ENCODE peak calls at places on chromosomes 7 and 10, in six cellular contexts. E is H1, X is OCI-LY7, Z is PC-9, J is fibroblast of lung, U is A549. W is an unnamed sample.

GRCh38 chr10:79336276-79336675 is 11.0 kb upstream of the PPIF start:
- DNase-seq in E (no peak), X (no peak), Z (no peak), J (no peak), U (no peak), W (no peak)

GRCh38 chr7:148882668-148883232 is 1.3 kb downstream of the EZH2 start:
- DNase-seq in E (no peak), X (no peak), Z (no peak), J (peak), U (no peak), W (no peak)

GRCh38 chr10:93219347-93219746 is 145.7 kb downstream of the CYP26A1 start:
- DNase-seq in E (no peak), X (no peak), Z (no peak), J (peak), U (no peak), W (no peak)

GRCh38 chr10:89873047-89873446 is 171.7 kb downstream of the KIF20B start:
- DNase-seq in E (no peak), X (no peak), Z (no peak), J (no peak), U (no peak), W (no peak)

GRCh38 chr7:133947458-133948044 is 179.6 kb upstream of the LRGUK start:
- DNase-seq in E (no peak), X (no peak), Z (no peak), J (no peak), U (no peak), W (no peak)

GRCh38 chr10:103512166-103512565 is 18.7 kb downstream of the NEURL1 start:
- DNase-seq in E (no peak), X (no peak), Z (no peak), J (no peak), U (no peak), W (no peak)

GRCh38 chr7:25482631-25483030 is 254.3 kb upstream of the NPVF start:
- DNase-seq in E (no peak), X (no peak), Z (no peak), J (no peak), U (no peak), W (no peak)

GRCh38 chr7:33215992-33216391 is 86.6 kb downstream of the BBS9 start:
- DNase-seq in E (no peak), X (no peak), Z (no peak), J (no peak), U (no peak), W (no peak)

GRCh38 chr7:151755131-151755787 is 121.7 kb downstream of the PRKAG2 start:
- DNase-seq in E (no peak), X (no peak), Z (no peak), J (no peak), U (no peak), W (no peak)

GRCh38 chr10:3786295-3786981 is 1.4 kb upstream of the KLF6 start:
- DNase-seq in E (peak), X (peak), Z (no peak), J (peak), U (no peak), W (no peak)

GRCh38 chr7:132009778-132010177 is 453.4 kb upstream of the PODXL start:
- DNase-seq in E (no peak), X (no peak), Z (no peak), J (peak), U (no peak), W (no peak)

GRCh38 chr10:44244745-44245600 is 139.9 kb downstream of the CXCL12 start:
- DNase-seq in E (no peak), X (no peak), Z (no peak), J (no peak), U (no peak), W (no peak)

GRCh38 chr10:116688241-116688711 is 54.1 kb downstream of the HSPA12A start:
- DNase-seq in E (no peak), X (no peak), Z (no peak), J (peak), U (no peak), W (no peak)

GRCh38 chr10:130485958-130486680 is 349.9 kb downstream of the GLRX3 start:
- DNase-seq in E (no peak), X (no peak), Z (no peak), J (no peak), U (no peak), W (no peak)

GRCh38 chr7:142438235-142438922 is 180.5 kb upstream of the PRSS58 start:
- DNase-seq in E (peak), X (peak), Z (no peak), J (peak), U (peak), W (peak)

GRCh38 chr10:95657250-95657649 is 739 bp upstream of the ALDH18A1 start:
- DNase-seq in E (no peak), X (no peak), Z (no peak), J (no peak), U (no peak), W (no peak)

GRCh38 chr7:55193245-55193644 is 171.9 kb upstream of the LANCL2 start:
- DNase-seq in E (peak), X (no peak), Z (no peak), J (peak), U (no peak), W (no peak)

GRCh38 chr10:1056326-1057105 is at the start of gene WDR37:
- DNase-seq in E (peak), X (peak), Z (peak), J (peak), U (peak), W (peak)

GRCh38 chr7:113159746-113160339 is 41.5 kb upstream of the SMIM30 start:
- DNase-seq in E (peak), X (peak), Z (no peak), J (peak), U (peak), W (peak)

GRCh38 chr10:62233494-62234283 is 35.0 kb downstream of the RTKN2 start:
- DNase-seq in E (no peak), X (no peak), Z (no peak), J (peak), U (no peak), W (no peak)

GRCh38 chr7:112201421-112201820 is 4.8 kb downstream of the DOCK4 start:
- DNase-seq in E (no peak), X (no peak), Z (no peak), J (peak), U (no peak), W (no peak)

GRCh38 chr10:119634219-119634544 is 17.0 kb upstream of the BAG3 start:
- DNase-seq in E (no peak), X (no peak), Z (no peak), J (peak), U (no peak), W (no peak)

GRCh38 chr7:150378115-150378852 is 846 bp upstream of the ZNF775 start:
- DNase-seq in E (peak), X (peak), Z (peak), J (peak), U (peak), W (peak)

GRCh38 chr10:5800782-5801181 is 12.5 kb downstream of the GDI2 start:
- DNase-seq in E (no peak), X (no peak), Z (peak), J (no peak), U (no peak), W (no peak)

DNA sequence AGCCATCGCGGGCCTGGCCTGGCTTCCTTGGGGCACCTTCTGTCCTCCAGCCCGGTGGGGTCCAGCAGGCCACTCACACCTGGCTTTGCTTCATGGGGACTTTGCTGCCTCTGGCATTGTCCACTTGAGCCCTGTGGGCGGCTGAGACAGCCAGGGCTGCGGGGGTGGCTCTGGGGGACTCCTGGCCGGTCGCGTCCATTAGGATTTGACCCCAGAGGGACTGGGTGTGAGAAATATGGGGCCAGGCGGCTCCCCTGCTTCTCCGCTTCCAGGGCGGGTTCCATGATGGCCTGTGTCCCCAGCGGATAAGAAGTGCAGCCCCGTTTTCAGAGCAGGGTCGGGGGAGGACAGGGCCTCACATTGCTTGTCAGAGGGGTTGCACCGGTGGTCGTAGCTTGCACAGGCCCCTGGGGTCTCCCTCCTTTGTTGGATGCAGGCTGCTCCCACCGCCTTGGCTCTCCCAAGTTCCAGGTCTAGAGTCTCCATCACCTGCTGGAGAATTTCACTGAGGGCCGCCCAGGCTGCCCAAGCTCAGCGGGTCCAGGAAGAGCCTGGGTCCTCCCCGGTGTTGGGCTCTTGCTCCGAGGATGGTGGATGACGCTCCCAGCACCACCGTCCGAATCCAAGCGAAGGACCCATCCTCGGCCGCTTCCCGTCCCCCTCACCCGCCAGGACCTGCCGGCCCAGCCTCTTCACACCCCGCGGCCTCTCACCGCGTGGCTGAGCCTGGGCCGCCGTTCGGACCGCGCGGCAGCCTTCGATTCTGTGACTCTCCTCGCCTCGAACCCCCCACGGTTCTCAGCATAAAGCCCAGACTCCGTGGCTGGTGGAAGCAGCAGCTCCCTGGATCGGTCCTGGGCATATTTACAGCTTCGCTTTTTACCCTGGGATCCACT is 140.1 kb downstream of the DYNC2I1 start:
- DNase-seq in E (no peak), X (no peak), Z (no peak), J (no peak), U (no peak), W (no peak)
- H3K4me3 ChIP-seq in E (no peak), X (no peak), Z (no peak), J (no peak), U (no peak), W (no peak)

GRCh38 chr7:6615853-6616555 is 594 bp downstream of the ZNF853 start:
- DNase-seq in E (peak), X (no peak), Z (peak), J (peak), U (no peak), W (no peak)
- H3K4me3 ChIP-seq in E (peak), X (no peak), Z (peak), J (no peak), U (peak), W (no peak)

DNA sequence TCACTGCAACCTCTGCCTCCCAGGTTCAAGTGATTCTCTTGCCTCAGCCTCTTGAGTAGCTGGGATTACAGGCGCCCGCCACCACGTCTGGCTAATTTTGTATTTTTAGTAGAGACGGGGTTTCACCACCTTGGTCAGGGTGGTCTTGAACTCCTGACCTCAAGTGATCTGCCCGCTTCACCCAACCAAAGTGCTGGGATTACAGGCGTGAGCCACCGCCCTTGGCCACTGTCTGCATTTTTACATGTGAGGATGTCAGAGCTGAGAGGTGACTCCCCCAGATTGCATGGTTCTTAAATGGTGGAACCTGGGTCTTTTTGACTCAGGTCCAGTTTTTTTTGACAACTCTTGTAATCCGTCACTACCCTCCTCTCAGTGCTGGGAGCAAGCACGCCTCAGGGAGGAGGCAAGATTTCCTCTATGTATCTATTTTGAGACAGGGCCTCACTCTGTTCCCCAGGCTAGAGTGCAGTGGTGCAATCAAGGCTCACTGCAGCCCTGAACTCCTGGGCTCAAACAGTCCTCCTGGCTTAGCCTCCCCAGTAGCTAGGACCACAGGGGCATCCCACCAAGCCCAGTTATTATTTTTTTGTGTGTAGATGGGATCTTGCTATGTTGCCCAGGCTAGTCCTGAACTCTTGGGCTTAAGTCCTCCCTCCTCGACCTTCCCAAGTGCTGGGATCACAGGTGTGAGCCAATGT is 1.2 kb upstream of the SRRT start:
- DNase-seq in E (no peak), X (no peak), Z (no peak), J (no peak), U (no peak), W (no peak)
- H3K4me3 ChIP-seq in E (peak), X (peak), Z (peak), J (no peak), U (peak), W (peak)

DNA sequence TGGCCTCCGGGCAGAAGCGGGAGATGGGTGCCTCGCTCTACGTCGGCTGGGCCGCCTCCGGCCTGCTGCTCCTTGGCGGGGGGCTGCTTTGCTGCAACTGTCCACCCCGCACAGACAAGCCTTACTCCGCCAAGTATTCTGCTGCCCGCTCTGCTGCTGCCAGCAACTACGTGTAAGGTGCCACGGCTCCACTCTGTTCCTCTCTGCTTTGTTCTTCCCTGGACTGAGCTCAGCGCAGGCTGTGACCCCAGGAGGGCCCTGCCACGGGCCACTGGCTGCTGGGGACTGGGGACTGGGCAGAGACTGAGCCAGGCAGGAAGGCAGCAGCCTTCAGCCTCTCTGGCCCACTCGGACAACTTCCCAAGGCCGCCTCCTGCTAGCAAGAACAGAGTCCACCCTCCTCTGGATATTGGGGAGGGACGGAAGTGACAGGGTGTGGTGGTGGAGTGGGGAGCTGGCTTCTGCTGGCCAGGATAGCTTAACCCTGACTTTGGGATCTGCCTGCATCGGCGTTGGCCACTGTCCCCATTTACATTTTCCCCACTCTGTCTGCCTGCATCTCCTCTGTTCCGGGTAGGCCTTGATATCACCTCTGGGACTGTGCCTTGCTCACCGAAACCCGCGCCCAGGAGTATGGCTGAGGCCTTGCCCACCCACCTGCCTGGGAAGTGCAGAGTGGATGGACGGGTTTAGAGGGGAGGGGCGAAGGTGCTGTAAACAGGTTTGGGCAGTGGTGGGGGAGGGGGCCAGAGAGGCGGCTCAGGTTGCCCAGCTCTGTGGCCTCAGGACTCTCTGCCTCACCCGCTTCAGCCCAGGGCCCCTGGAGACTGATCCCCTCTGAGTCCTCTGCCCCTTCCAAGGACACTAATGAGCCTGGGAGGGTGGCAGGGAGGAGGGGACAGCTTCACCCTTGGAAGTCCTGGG is 1.1 kb downstream of the CLDN4 start:
- DNase-seq in E (peak), X (no peak), Z (peak), J (no peak), U (no peak), W (no peak)
- H3K4me3 ChIP-seq in E (peak), X (no peak), Z (peak), J (no peak), U (no peak), W (no peak)

GRCh38 chr10:16491933-16492332 is 29.7 kb downstream of the C1QL3 start:
- DNase-seq in E (no peak), X (no peak), Z (no peak), J (no peak), U (no peak), W (no peak)
- H3K4me3 ChIP-seq in E (no peak), X (no peak), Z (no peak), J (no peak), U (no peak), W (no peak)

GRCh38 chr10:101225846-101226361 is 3.4 kb downstream of the LBX1 start:
- DNase-seq in E (no peak), X (no peak), Z (no peak), J (no peak), U (no peak), W (no peak)

GRCh38 chr10:101227765-101228681 is 1.2 kb downstream of the LBX1 start:
- DNase-seq in E (no peak), X (no peak), Z (no peak), J (no peak), U (peak), W (no peak)

GRCh38 chr10:101228682-101229274 is 485 bp downstream of the LBX1 start:
- DNase-seq in E (no peak), X (no peak), Z (no peak), J (no peak), U (peak), W (no peak)

GRCh38 chr10:101226506-101226887 is 2.8 kb downstream of the LBX1 start:
- DNase-seq in E (no peak), X (no peak), Z (no peak), J (no peak), U (no peak), W (no peak)

DNA sequence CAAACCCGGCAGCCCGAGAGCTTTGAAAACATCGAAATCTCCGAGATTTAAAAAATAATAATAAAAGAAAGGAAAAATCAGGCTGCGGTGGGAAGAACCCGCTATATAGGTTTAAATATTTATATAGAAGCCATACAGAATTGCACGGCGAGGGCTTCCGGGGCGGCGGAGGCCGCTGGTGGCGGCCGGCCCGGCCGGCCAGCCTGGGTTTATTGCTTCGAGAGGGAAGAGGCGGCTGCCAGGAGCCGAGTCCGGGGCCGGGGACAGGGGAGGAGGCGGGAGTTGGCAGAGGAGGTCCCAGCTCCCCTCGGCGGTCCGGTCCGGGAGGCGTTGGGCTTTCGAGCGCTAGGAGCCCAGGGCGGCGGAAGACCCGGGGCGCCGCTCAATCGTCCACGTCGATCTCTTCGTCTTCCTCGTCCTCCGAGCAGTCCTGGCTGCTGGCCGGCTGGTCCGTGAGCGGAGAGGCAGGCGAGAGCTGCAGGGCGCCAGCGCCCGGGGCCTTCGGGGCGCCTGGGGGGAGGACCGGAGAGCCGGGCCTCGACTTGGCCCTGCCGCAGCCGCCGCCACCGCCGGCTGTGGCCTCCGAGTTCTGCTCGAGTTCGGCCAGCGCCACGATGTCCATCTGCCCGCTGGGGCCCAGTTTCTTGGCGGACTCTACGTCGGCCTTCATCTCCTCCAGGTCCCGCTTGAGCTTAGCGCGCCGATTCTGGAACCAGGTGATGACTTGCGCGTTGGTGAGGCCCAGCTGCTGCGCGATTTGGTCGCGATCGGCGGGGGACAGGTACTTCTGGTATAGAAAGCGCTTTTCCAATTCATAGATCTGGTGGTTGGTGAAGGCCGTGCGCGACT is 2.2 kb downstream of the LBX1 start:
- DNase-seq in E (no peak), X (no peak), Z (no peak), J (no peak), U (no peak), W (no peak)
- H3K4me3 ChIP-seq in E (no peak), X (no peak), Z (no peak), J (no peak), U (no peak), W (no peak)

DNA sequence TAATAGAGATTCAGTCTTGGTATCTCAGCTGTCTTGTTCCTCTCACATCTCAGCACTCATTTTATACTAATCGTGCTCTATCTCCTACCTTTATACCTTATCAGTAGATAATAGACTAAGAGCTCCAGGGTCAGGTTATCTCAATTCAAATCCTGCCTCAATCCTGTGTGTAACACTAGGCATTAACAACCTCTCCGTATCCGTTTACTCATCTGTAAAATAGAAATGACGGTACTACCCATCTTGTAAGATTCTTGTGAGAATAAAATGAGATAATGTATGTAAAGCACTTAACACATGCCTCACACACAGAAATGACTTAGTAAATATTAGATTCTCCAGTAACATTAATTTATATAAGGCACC is 622 bp upstream of the P4HA1 start:
- DNase-seq in E (no peak), X (no peak), Z (no peak), J (no peak), U (no peak), W (no peak)
- H3K4me3 ChIP-seq in E (peak), X (peak), Z (peak), J (peak), U (peak), W (peak)